ENCODE peak calls at places on chromosomes 5 and 9, in five cellular contexts. R is stomach, X is breast epithelium, D is sigmoid colon, A is GM12891. H is an unnamed sample.

GRCh38 chr5:91535508-91535907 is 152.4 kb upstream of the ARRDC3 start:
- DNase-seq in A (no peak), X (no peak), D (no peak), R (no peak), H (no peak)

GRCh38 chr5:39584921-39585320 is 160.1 kb upstream of the DAB2 start:
- DNase-seq in A (no peak), D (no peak), X (no peak), R (no peak), H (no peak)

GRCh38 chr9:72255546-72255925 is 106.3 kb downstream of the GDA start:
- DNase-seq in A (no peak), D (no peak), X (no peak), R (no peak), H (no peak)

GRCh38 chr5:99105216-99105615 is 176.4 kb upstream of the CHD1 start:
- DNase-seq in R (no peak), D (no peak), X (no peak), A (no peak), H (no peak)

GRCh38 chr5:77312411-77312810 is 101.9 kb downstream of the PDE8B start:
- DNase-seq in A (no peak), X (no peak), R (no peak), D (no peak), H (no peak)

GRCh38 chr5:89595065-89595464 is 712.1 kb upstream of the MEF2C start:
- DNase-seq in X (no peak), R (no peak), D (no peak), A (no peak), H (no peak)

GRCh38 chr5:142323480-142324376 is 1.1 kb downstream of the SPRY4 start:
- DNase-seq in X (no peak), D (peak; percentile 67), A (no peak), R (peak; percentile 44), H (no peak)

GRCh38 chr9:134302130-134302817 is 24.0 kb upstream of the RXRA start:
- DNase-seq in X (no peak), A (no peak), R (no peak), D (no peak), H (no peak)

GRCh38 chr5:56615750-56616149 is 199.6 kb upstream of the MAP3K1 start:
- DNase-seq in A (no peak), R (no peak), D (no peak), X (no peak), H (no peak)
- TF ChIP-seq POLR2A in A (no peak), R (no peak), D (no peak), X (no peak), H (no peak)

GRCh38 chr9:104245925-104246324 is 151.8 kb downstream of the SMC2 start:
- DNase-seq in D (no peak), R (no peak), A (no peak), X (no peak), H (no peak)
- TF ChIP-seq POLR2AphosphoS5 in D (no peak), R (no peak), A (no peak), X (no peak), H (no peak)

GRCh38 chr5:127098246-127098645 is 24.9 kb upstream of the C5orf63 start:
- DNase-seq in D (no peak), A (no peak), R (no peak), X (no peak), H (no peak)
- TF ChIP-seq POLR2A in D (no peak), A (no peak), R (no peak), X (no peak), H (no peak)

GRCh38 chr9:136225748-136226679 is 19.6 kb downstream of the QSOX2 start:
- DNase-seq in X (peak; percentile 32), D (no peak), R (peak; percentile 74), A (peak; percentile 95), H (peak; percentile 91)
- TF ChIP-seq POLR2AphosphoS5 in X (no peak), D (no peak), R (no peak), A (no peak), H (peak; percentile 81)

GRCh38 chr9:114371986-114372917 is 15.5 kb downstream of the AKNA start:
- DNase-seq in R (no peak), D (peak; percentile 65), A (no peak), X (no peak), H (peak; percentile 86)
- TF ChIP-seq POLR2A in R (no peak), D (no peak), A (peak; percentile 39), X (no peak), H (no peak)

GRCh38 chr9:133127340-133127981 is 6.4 kb upstream of the RALGDS start:
- DNase-seq in A (no peak), D (peak; percentile 86), R (peak; percentile 84), X (peak; percentile 95), H (no peak)
- TF ChIP-seq POLR2AphosphoS5 in A (no peak), D (peak; percentile 40), R (peak; percentile 45), X (peak; percentile 87), H (no peak)

GRCh38 chr9:92962303-92962649 is 15.0 kb downstream of the FGD3 start:
- DNase-seq in D (no peak), X (no peak), A (no peak), R (peak; percentile 15), H (peak; percentile 80)

GRCh38 chr9:92964981-92965758 is 17.8 kb downstream of the FGD3 start:
- DNase-seq in D (no peak), R (peak; percentile 40), X (no peak), A (no peak), H (peak; percentile 94)

GRCh38 chr9:92962846-92963245 is 15.5 kb downstream of the FGD3 start:
- DNase-seq in D (no peak), R (no peak), A (no peak), X (no peak), H (peak; percentile 72)

GRCh38 chr9:92964607-92964975 is 17.3 kb downstream of the FGD3 start:
- DNase-seq in D (no peak), X (no peak), R (no peak), A (no peak), H (peak; percentile 89)

GRCh38 chr9:92963831-92964606 is 16.7 kb downstream of the FGD3 start:
- DNase-seq in A (no peak), R (peak; percentile 49), D (no peak), X (no peak), H (peak; percentile 94)
- TF ChIP-seq POLR2A in A (peak; percentile 71), R (no peak), D (no peak), X (no peak), H (no peak)

H was measured in spleen.